ENCODE peak calls at places on chromosome 15, in ten cellular contexts. One of them, this sample, is unnamed.

GRCh38 chr15:85778107-85778776 is 16.5 kb downstream of the KLHL25 start:
- DNase-seq in GM20000: no peak
- DNase-seq in activated B cell treated with CpG ODN at 0.5 μM for 24 hours: no peak
- DNase-seq in AG10803: no peak
- DNase-seq in uterus: no peak
- DNase-seq in stimulated activated CD8-positive, alpha-beta memory T cell treated with anti-CD3 and anti-CD28 coated beads, Interleukin-12 subunit alpha, Interleukin-12 subunit beta, amount 100 ng/mL, for 4 hours: no peak
- DNase-seq in HEK293T: no peak
- DNase-seq in Right ventricle myocardium superior: no peak
- DNase-seq in kidney: no peak
- DNase-seq in activated T-cell treated with anti-CD3 and anti-CD28 coated beads for 1 hour: no peak
- DNase-seq in this sample: no peak

GRCh38 chr15:28961391-28961790 is 75.6 kb downstream of the APBA2 start:
- DNase-seq in kidney: no peak
- DNase-seq in uterus: no peak
- DNase-seq in activated T-cell treated with anti-CD3 and anti-CD28 coated beads for 1 hour: no peak
- DNase-seq in stimulated activated CD8-positive, alpha-beta memory T cell treated with anti-CD3 and anti-CD28 coated beads, Interleukin-12 subunit alpha, Interleukin-12 subunit beta, amount 100 ng/mL, for 4 hours: no peak
- DNase-seq in activated B cell treated with CpG ODN at 0.5 μM for 24 hours: no peak
- DNase-seq in GM20000: no peak
- DNase-seq in HEK293T: no peak
- DNase-seq in AG10803: no peak
- DNase-seq in Right ventricle myocardium superior: no peak
- DNase-seq in this sample: no peak

GRCh38 chr15:48394172-48394571 is 62.9 kb downstream of the DUT start:
- DNase-seq in HEK293T: no peak
- DNase-seq in AG10803: no peak
- DNase-seq in kidney: no peak
- DNase-seq in GM20000: no peak
- DNase-seq in activated B cell treated with CpG ODN at 0.5 μM for 24 hours: no peak
- DNase-seq in stimulated activated CD8-positive, alpha-beta memory T cell treated with anti-CD3 and anti-CD28 coated beads, Interleukin-12 subunit alpha, Interleukin-12 subunit beta, amount 100 ng/mL, for 4 hours: no peak
- DNase-seq in Right ventricle myocardium superior: peak
- DNase-seq in uterus: no peak
- DNase-seq in activated T-cell treated with anti-CD3 and anti-CD28 coated beads for 1 hour: no peak
- DNase-seq in this sample: no peak

GRCh38 chr15:98889930-98890695 is 117.5 kb downstream of the PGPEP1L start:
- DNase-seq in activated B cell treated with CpG ODN at 0.5 μM for 24 hours: no peak
- DNase-seq in kidney: no peak
- DNase-seq in HEK293T: no peak
- DNase-seq in GM20000: no peak
- DNase-seq in Right ventricle myocardium superior: no peak
- DNase-seq in uterus: no peak
- DNase-seq in stimulated activated CD8-positive, alpha-beta memory T cell treated with anti-CD3 and anti-CD28 coated beads, Interleukin-12 subunit alpha, Interleukin-12 subunit beta, amount 100 ng/mL, for 4 hours: no peak
- DNase-seq in AG10803: peak
- DNase-seq in activated T-cell treated with anti-CD3 and anti-CD28 coated beads for 1 hour: no peak
- DNase-seq in this sample: no peak

GRCh38 chr15:53978248-53978906 is at the start of gene UNC13C:
- DNase-seq in AG10803: no peak
- DNase-seq in GM20000: no peak
- DNase-seq in uterus: no peak
- DNase-seq in stimulated activated CD8-positive, alpha-beta memory T cell treated with anti-CD3 and anti-CD28 coated beads, Interleukin-12 subunit alpha, Interleukin-12 subunit beta, amount 100 ng/mL, for 4 hours: no peak
- DNase-seq in kidney: peak
- DNase-seq in Right ventricle myocardium superior: peak
- DNase-seq in activated T-cell treated with anti-CD3 and anti-CD28 coated beads for 1 hour: no peak
- DNase-seq in HEK293T: peak
- DNase-seq in activated B cell treated with CpG ODN at 0.5 μM for 24 hours: no peak
- DNase-seq in this sample: no peak

GRCh38 chr15:78047631-78048409 is 29.7 kb downstream of the TBC1D2B start:
- DNase-seq in HEK293T: no peak
- DNase-seq in Right ventricle myocardium superior: no peak
- DNase-seq in kidney: no peak
- DNase-seq in AG10803: peak
- DNase-seq in activated B cell treated with CpG ODN at 0.5 μM for 24 hours: no peak
- DNase-seq in uterus: peak
- DNase-seq in activated T-cell treated with anti-CD3 and anti-CD28 coated beads for 1 hour: no peak
- DNase-seq in stimulated activated CD8-positive, alpha-beta memory T cell treated with anti-CD3 and anti-CD28 coated beads, Interleukin-12 subunit alpha, Interleukin-12 subunit beta, amount 100 ng/mL, for 4 hours: no peak
- DNase-seq in GM20000: no peak
- DNase-seq in this sample: no peak

GRCh38 chr15:39130556-39131379 is 450.1 kb upstream of the THBS1 start:
- DNase-seq in activated B cell treated with CpG ODN at 0.5 μM for 24 hours: no peak
- DNase-seq in uterus: no peak
- DNase-seq in stimulated activated CD8-positive, alpha-beta memory T cell treated with anti-CD3 and anti-CD28 coated beads, Interleukin-12 subunit alpha, Interleukin-12 subunit beta, amount 100 ng/mL, for 4 hours: no peak
- DNase-seq in AG10803: peak
- DNase-seq in activated T-cell treated with anti-CD3 and anti-CD28 coated beads for 1 hour: no peak
- DNase-seq in kidney: no peak
- DNase-seq in GM20000: no peak
- DNase-seq in Right ventricle myocardium superior: no peak
- DNase-seq in HEK293T: no peak
- DNase-seq in this sample: no peak

GRCh38 chr15:75200765-75201608 is 695 bp upstream of the C15orf39 start:
- DNase-seq in Right ventricle myocardium superior: no peak
- DNase-seq in AG10803: no peak
- DNase-seq in GM20000: peak
- DNase-seq in stimulated activated CD8-positive, alpha-beta memory T cell treated with anti-CD3 and anti-CD28 coated beads, Interleukin-12 subunit alpha, Interleukin-12 subunit beta, amount 100 ng/mL, for 4 hours: peak
- DNase-seq in HEK293T: no peak
- DNase-seq in activated B cell treated with CpG ODN at 0.5 μM for 24 hours: peak
- DNase-seq in uterus: peak
- DNase-seq in activated T-cell treated with anti-CD3 and anti-CD28 coated beads for 1 hour: no peak
- DNase-seq in kidney: peak
- DNase-seq in this sample: no peak

GRCh38 chr15:44215594-44215993 is 20.5 kb upstream of the FRMD5 start:
- DNase-seq in activated B cell treated with CpG ODN at 0.5 μM for 24 hours: no peak
- DNase-seq in HEK293T: no peak
- DNase-seq in stimulated activated CD8-positive, alpha-beta memory T cell treated with anti-CD3 and anti-CD28 coated beads, Interleukin-12 subunit alpha, Interleukin-12 subunit beta, amount 100 ng/mL, for 4 hours: no peak
- DNase-seq in kidney: no peak
- DNase-seq in AG10803: peak
- DNase-seq in activated T-cell treated with anti-CD3 and anti-CD28 coated beads for 1 hour: no peak
- DNase-seq in uterus: no peak
- DNase-seq in Right ventricle myocardium superior: no peak
- DNase-seq in GM20000: no peak
- DNase-seq in this sample: no peak

GRCh38 chr15:58247803-58248503 is 109.8 kb downstream of the AQP9 start:
- DNase-seq in activated B cell treated with CpG ODN at 0.5 μM for 24 hours: no peak
- DNase-seq in AG10803: peak
- DNase-seq in Right ventricle myocardium superior: peak
- DNase-seq in activated T-cell treated with anti-CD3 and anti-CD28 coated beads for 1 hour: no peak
- DNase-seq in HEK293T: no peak
- DNase-seq in stimulated activated CD8-positive, alpha-beta memory T cell treated with anti-CD3 and anti-CD28 coated beads, Interleukin-12 subunit alpha, Interleukin-12 subunit beta, amount 100 ng/mL, for 4 hours: no peak
- DNase-seq in GM20000: no peak
- DNase-seq in kidney: no peak
- DNase-seq in uterus: no peak
- DNase-seq in this sample: no peak

This sample was measured in GM12891.